ENCODE peak calls at places on chromosomes 6 and 20, in ten cellular contexts. N, U, S, E, I, K, V, L, W and Z are unnamed samples.

GRCh38 chr6:16206595-16207037 is 31.8 kb upstream of the GMPR start:
- DNase-seq in N (peak; percentile 64), U (peak; percentile 67), S (peak; percentile 64), E (no peak), I (peak; percentile 50), K (peak; percentile 79), V (no peak), L (no peak), W (peak; percentile 37), Z (peak; percentile 75)

GRCh38 chr6:44858998-44859397 is 469.1 kb upstream of the RUNX2 start:
- DNase-seq in N (no peak), U (no peak), S (no peak), E (no peak), I (no peak), K (no peak), V (no peak), L (no peak), W (no peak), Z (no peak)

GRCh38 chr6:51099201-51099600 is 280.5 kb downstream of the TFAP2B start:
- DNase-seq in N (no peak), U (no peak), S (no peak), E (no peak), I (no peak), K (no peak), V (no peak), L (no peak), W (no peak), Z (no peak)

GRCh38 chr6:117938324-117938995 is 31.4 kb downstream of the SLC35F1 start:
- DNase-seq in N (no peak), U (no peak), S (no peak), E (peak; percentile 8), I (no peak), K (no peak), V (peak; percentile 15), L (no peak), W (no peak), Z (no peak)

GRCh38 chr6:161023316-161023715 is 31.7 kb downstream of the MAP3K4 start:
- DNase-seq in N (no peak), U (no peak), S (no peak), E (no peak), I (no peak), K (no peak), V (no peak), L (no peak), W (no peak), Z (no peak)

GRCh38 chr20:15673206-15673605 is 900.0 kb downstream of the KIF16B start:
- DNase-seq in N (no peak), U (no peak), S (no peak), E (no peak), I (no peak), K (no peak), V (no peak), L (no peak), W (no peak), Z (no peak)

GRCh38 chr20:7195704-7196103 is 428.2 kb downstream of the BMP2 start:
- DNase-seq in N (no peak), U (no peak), S (no peak), E (no peak), I (no peak), K (no peak), V (no peak), L (no peak), W (no peak), Z (peak; percentile 42)

GRCh38 chr20:10715035-10715434 is 41.2 kb upstream of the JAG1 start:
- DNase-seq in N (no peak), U (no peak), S (no peak), E (no peak), I (peak; percentile 86), K (no peak), V (no peak), L (no peak), W (no peak), Z (no peak)

GRCh38 chr20:25461281-25461650 is 53.8 kb downstream of the GINS1 start:
- DNase-seq in N (no peak), U (no peak), S (no peak), E (no peak), I (no peak), K (no peak), V (no peak), L (no peak), W (no peak), Z (no peak)

GRCh38 chr20:19817017-19817416 is 59.0 kb downstream of the RIN2 start:
- DNase-seq in N (no peak), U (no peak), S (no peak), E (no peak), I (peak; percentile 57), K (no peak), V (no peak), L (no peak), W (no peak), Z (no peak)

GRCh38 chr6:92723390-92723931 is 695.9 kb downstream of the EPHA7 start:
- DNase-seq in N (no peak), U (no peak), S (no peak), E (peak; percentile 81), I (no peak), K (no peak), V (no peak), L (peak; percentile 61), W (no peak), Z (no peak)

GRCh38 chr6:75557068-75557467 is 44.6 kb upstream of the SENP6 start:
- DNase-seq in N (no peak), U (no peak), S (no peak), E (no peak), I (no peak), K (no peak), V (no peak), L (no peak), W (no peak), Z (no peak)

DNA sequence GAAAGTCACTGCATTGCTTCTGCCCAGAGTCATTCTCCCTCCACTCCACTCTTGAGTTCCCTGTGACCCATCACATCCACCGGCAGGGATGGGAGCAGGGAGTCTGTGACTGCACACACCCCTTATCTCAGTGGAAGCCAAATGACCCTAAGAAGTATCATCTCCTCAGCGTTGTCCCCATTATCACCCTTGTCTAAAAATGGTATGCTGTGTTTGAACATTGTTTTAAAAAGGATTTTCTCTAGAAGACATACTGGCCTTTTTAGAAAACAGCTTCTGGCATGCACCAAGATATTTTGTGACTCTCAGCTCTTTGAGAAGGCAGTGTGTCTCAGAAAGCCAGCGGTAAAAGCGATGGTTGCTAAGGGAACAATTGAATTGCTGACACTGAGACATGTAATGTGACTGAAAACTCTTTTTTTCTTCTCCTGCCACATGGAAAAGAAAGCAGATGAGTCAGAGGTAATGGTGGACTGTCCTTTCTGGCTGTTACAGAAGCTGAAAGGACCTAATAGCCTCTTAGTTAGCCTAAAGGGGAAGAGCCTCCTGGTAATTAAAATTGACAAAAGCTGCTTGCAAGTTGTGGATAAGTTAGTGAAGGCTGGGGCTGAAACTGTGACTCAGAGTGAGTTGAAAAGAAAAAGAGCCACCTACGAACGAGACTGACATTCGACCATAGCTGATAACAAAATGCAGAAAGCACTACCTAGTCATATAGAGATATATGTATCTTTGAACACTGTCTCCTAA is 120.5 kb downstream of the MAP3K7 start:
- DNase-seq in N (no peak), U (no peak), S (no peak), E (no peak), I (no peak), K (no peak), V (no peak), L (no peak), W (no peak), Z (no peak)
- TF ChIP-seq POLR2AphosphoS5 in N (no peak), U (no peak), S (no peak), E (no peak), I (no peak), K (peak; percentile 56), V (no peak), L (no peak), W (no peak), Z (no peak)

GRCh38 chr6:109374493-109374892 is 7.8 kb downstream of the CD164 start:
- DNase-seq in N (no peak), U (no peak), S (no peak), E (no peak), I (no peak), K (no peak), V (no peak), L (no peak), W (no peak), Z (no peak)
- H3K4me3 ChIP-seq in N (no peak overlapping the region), U (no peak overlapping the region), S (no peak overlapping the region), E (no peak overlapping the region), I (no peak overlapping the region), K (no peak overlapping the region), V (no peak overlapping the region), L (no peak overlapping the region), W (no peak overlapping the region), Z (no peak overlapping the region)

GRCh38 chr20:33501000-33501399 is 11.1 kb downstream of the CBFA2T2 start:
- DNase-seq in N (no peak), U (no peak), S (no peak), E (no peak), I (no peak), K (no peak), V (no peak), L (no peak), W (no peak), Z (no peak)
- TF ChIP-seq POLR2AphosphoS5 in N (no peak), U (no peak), S (no peak), E (no peak), I (no peak), K (no peak), V (no peak), L (no peak), W (no peak), Z (no peak)

GRCh38 chr20:44597516-44597915 is 15.1 kb downstream of the PKIG start:
- DNase-seq in N (no peak), U (no peak), S (no peak), E (no peak), I (no peak), K (no peak), V (no peak), L (no peak), W (no peak), Z (no peak)

GRCh38 chr20:44599715-44600114 is 17.3 kb downstream of the PKIG start:
- DNase-seq in N (no peak), U (no peak), S (no peak), E (no peak), I (no peak), K (no peak), V (no peak), L (peak; percentile 37), W (no peak), Z (no peak)

GRCh38 chr20:44596876-44597275 is 14.5 kb downstream of the PKIG start:
- DNase-seq in N (no peak), U (no peak), S (no peak), E (no peak), I (no peak), K (no peak), V (no peak), L (no peak), W (no peak), Z (no peak)

GRCh38 chr20:44598413-44599290 is 16.3 kb downstream of the PKIG start:
- DNase-seq in N (no peak), U (no peak), S (no peak), E (no peak), I (no peak), K (no peak), V (no peak), L (no peak), W (no peak), Z (no peak)

DNA sequence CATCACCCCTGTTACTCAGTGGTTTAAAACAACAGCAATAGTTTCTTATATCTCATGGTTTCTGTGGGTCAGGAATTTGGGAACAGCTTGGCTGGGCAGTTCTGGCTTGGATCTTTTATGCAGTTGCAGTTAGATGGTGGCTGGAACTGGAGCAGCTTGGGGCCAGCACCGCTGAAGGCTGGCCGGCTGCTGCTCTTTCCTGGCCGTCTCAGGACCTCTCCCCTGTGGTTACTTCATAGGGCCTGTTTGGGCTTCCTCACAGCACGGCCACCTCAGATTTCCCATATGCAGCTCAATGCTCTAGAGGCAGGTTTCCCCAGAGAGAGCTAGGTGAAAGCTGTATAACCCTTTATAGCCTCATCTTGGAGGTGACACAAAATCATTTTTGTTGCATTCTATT is 15.6 kb downstream of the PKIG start:
- DNase-seq in N (no peak), U (no peak), S (no peak), E (no peak), I (no peak), K (no peak), V (no peak), L (no peak), W (no peak), Z (no peak)
- H3K4me3 ChIP-seq in N (no peak overlapping the region), U (no peak overlapping the region), S (no peak overlapping the region), E (no peak overlapping the region), I (no peak overlapping the region), K (no peak overlapping the region), V (no peak overlapping the region), L (no peak overlapping the region), W (no peak overlapping the region), Z (no peak overlapping the region)